ENCODE peak calls at places on chromosomes 13 and 19, in four cellular contexts. One of them, this sample, is unnamed.

GRCh38 chr13:28402057-28402381 is 92.9 kb downstream of the FLT1 start:
- DNase-seq in KG1: no peak
- DNase-seq in stimulated activated CD4-positive, alpha-beta T cell treated with anti-CD3 and anti-CD28 coated beads, TNF-alpha, amount 100 ng/mL, for 48 hours: no peak
- DNase-seq in GM23338: no peak
- DNase-seq in this sample: no peak

GRCh38 chr13:113879506-113880360 is 15.9 kb upstream of the GAS6 start:
- DNase-seq in GM23338: no peak
- DNase-seq in KG1: no peak
- DNase-seq in stimulated activated CD4-positive, alpha-beta T cell treated with anti-CD3 and anti-CD28 coated beads, TNF-alpha, amount 100 ng/mL, for 48 hours: no peak
- DNase-seq in this sample: no peak

GRCh38 chr19:6002591-6002990 is 24.7 kb upstream of the RANBP3 start:
- DNase-seq in KG1: no peak
- DNase-seq in GM23338: no peak
- DNase-seq in stimulated activated CD4-positive, alpha-beta T cell treated with anti-CD3 and anti-CD28 coated beads, TNF-alpha, amount 100 ng/mL, for 48 hours: no peak
- DNase-seq in this sample: no peak

GRCh38 chr13:32838985-32839384 is 177.2 kb upstream of the KL start:
- DNase-seq in GM23338: no peak
- DNase-seq in KG1: no peak
- DNase-seq in stimulated activated CD4-positive, alpha-beta T cell treated with anti-CD3 and anti-CD28 coated beads, TNF-alpha, amount 100 ng/mL, for 48 hours: no peak
- DNase-seq in this sample: no peak

GRCh38 chr13:110392510-110393233 is 85.6 kb downstream of the COL4A2 start:
- DNase-seq in stimulated activated CD4-positive, alpha-beta T cell treated with anti-CD3 and anti-CD28 coated beads, TNF-alpha, amount 100 ng/mL, for 48 hours: no peak
- DNase-seq in KG1: no peak
- DNase-seq in GM23338: no peak
- DNase-seq in this sample: no peak

GRCh38 chr19:16293133-16294085 is 31.2 kb upstream of the KLF2 start:
- DNase-seq in stimulated activated CD4-positive, alpha-beta T cell treated with anti-CD3 and anti-CD28 coated beads, TNF-alpha, amount 100 ng/mL, for 48 hours: no peak
- DNase-seq in GM23338: no peak
- DNase-seq in KG1: no peak
- DNase-seq in this sample: no peak

GRCh38 chr13:29507356-29507755 is 88.1 kb downstream of the SLC7A1 start:
- DNase-seq in KG1: no peak
- DNase-seq in GM23338: no peak
- DNase-seq in stimulated activated CD4-positive, alpha-beta T cell treated with anti-CD3 and anti-CD28 coated beads, TNF-alpha, amount 100 ng/mL, for 48 hours: no peak
- DNase-seq in this sample: no peak

GRCh38 chr13:48319458-48320395 is 16.2 kb downstream of the RB1 start:
- DNase-seq in KG1: no peak
- DNase-seq in stimulated activated CD4-positive, alpha-beta T cell treated with anti-CD3 and anti-CD28 coated beads, TNF-alpha, amount 100 ng/mL, for 48 hours: no peak
- DNase-seq in GM23338: no peak
- DNase-seq in this sample: no peak

GRCh38 chr13:72170571-72170970 is 303.6 kb upstream of the DACH1 start:
- DNase-seq in GM23338: no peak
- DNase-seq in stimulated activated CD4-positive, alpha-beta T cell treated with anti-CD3 and anti-CD28 coated beads, TNF-alpha, amount 100 ng/mL, for 48 hours: no peak
- DNase-seq in KG1: no peak
- DNase-seq in this sample: no peak

GRCh38 chr13:81224502-81224833 is 883.5 kb upstream of the SPRY2 start:
- DNase-seq in stimulated activated CD4-positive, alpha-beta T cell treated with anti-CD3 and anti-CD28 coated beads, TNF-alpha, amount 100 ng/mL, for 48 hours: no peak
- DNase-seq in GM23338: no peak
- DNase-seq in KG1: no peak
- DNase-seq in this sample: no peak

GRCh38 chr19:15015946-15016542 is 33.2 kb upstream of the CASP14 start:
- DNase-seq in KG1: no peak
- DNase-seq in stimulated activated CD4-positive, alpha-beta T cell treated with anti-CD3 and anti-CD28 coated beads, TNF-alpha, amount 100 ng/mL, for 48 hours: no peak
- DNase-seq in GM23338: peak
- DNase-seq in this sample: no peak

GRCh38 chr19:43639507-43640423 is at the start of gene CADM4:
- DNase-seq in KG1: no peak
- DNase-seq in GM23338: peak
- DNase-seq in stimulated activated CD4-positive, alpha-beta T cell treated with anti-CD3 and anti-CD28 coated beads, TNF-alpha, amount 100 ng/mL, for 48 hours: no peak
- DNase-seq in this sample: peak

GRCh38 chr13:41637578-41637977 is 180.2 kb downstream of the RGCC start:
- DNase-seq in KG1: no peak
- DNase-seq in stimulated activated CD4-positive, alpha-beta T cell treated with anti-CD3 and anti-CD28 coated beads, TNF-alpha, amount 100 ng/mL, for 48 hours: no peak
- DNase-seq in GM23338: no peak
- DNase-seq in this sample: no peak

GRCh38 chr13:110517505-110518149 is 43.9 kb downstream of the RAB20 start:
- DNase-seq in GM23338: no peak
- DNase-seq in KG1: no peak
- DNase-seq in stimulated activated CD4-positive, alpha-beta T cell treated with anti-CD3 and anti-CD28 coated beads, TNF-alpha, amount 100 ng/mL, for 48 hours: no peak
- DNase-seq in this sample: no peak

GRCh38 chr13:64041296-64041695 is 2625.6 kb upstream of the PCDH20 start:
- DNase-seq in KG1: no peak
- DNase-seq in stimulated activated CD4-positive, alpha-beta T cell treated with anti-CD3 and anti-CD28 coated beads, TNF-alpha, amount 100 ng/mL, for 48 hours: no peak
- DNase-seq in GM23338: no peak
- DNase-seq in this sample: no peak

GRCh38 chr19:371501-372160 is 27.0 kb upstream of the MIER2 start:
- DNase-seq in KG1: no peak
- DNase-seq in GM23338: no peak
- DNase-seq in stimulated activated CD4-positive, alpha-beta T cell treated with anti-CD3 and anti-CD28 coated beads, TNF-alpha, amount 100 ng/mL, for 48 hours: no peak
- DNase-seq in this sample: no peak

GRCh38 chr13:100363351-100363750 is 225.2 kb downstream of the GGACT start:
- DNase-seq in stimulated activated CD4-positive, alpha-beta T cell treated with anti-CD3 and anti-CD28 coated beads, TNF-alpha, amount 100 ng/mL, for 48 hours: no peak
- DNase-seq in KG1: no peak
- DNase-seq in GM23338: no peak
- DNase-seq in this sample: no peak

GRCh38 chr13:32781906-32782305 is 195.7 kb downstream of the PDS5B start:
- DNase-seq in KG1: no peak
- DNase-seq in stimulated activated CD4-positive, alpha-beta T cell treated with anti-CD3 and anti-CD28 coated beads, TNF-alpha, amount 100 ng/mL, for 48 hours: no peak
- DNase-seq in GM23338: no peak
- DNase-seq in this sample: no peak

GRCh38 chr19:38485541-38486285 is 52.2 kb downstream of the RYR1 start:
- DNase-seq in GM23338: no peak
- DNase-seq in KG1: no peak
- DNase-seq in stimulated activated CD4-positive, alpha-beta T cell treated with anti-CD3 and anti-CD28 coated beads, TNF-alpha, amount 100 ng/mL, for 48 hours: no peak
- DNase-seq in this sample: no peak

GRCh38 chr13:54198911-54199310 is 1170.3 kb downstream of the OLFM4 start:
- DNase-seq in GM23338: no peak
- DNase-seq in KG1: no peak
- DNase-seq in stimulated activated CD4-positive, alpha-beta T cell treated with anti-CD3 and anti-CD28 coated beads, TNF-alpha, amount 100 ng/mL, for 48 hours: no peak
- DNase-seq in this sample: no peak

GRCh38 chr19:10085641-10086031 is 481 bp upstream of the SHFL start:
- DNase-seq in KG1: no peak
- DNase-seq in stimulated activated CD4-positive, alpha-beta T cell treated with anti-CD3 and anti-CD28 coated beads, TNF-alpha, amount 100 ng/mL, for 48 hours: no peak
- DNase-seq in GM23338: peak
- DNase-seq in this sample: no peak

GRCh38 chr13:54184576-54184975 is 1156.0 kb downstream of the OLFM4 start:
- DNase-seq in stimulated activated CD4-positive, alpha-beta T cell treated with anti-CD3 and anti-CD28 coated beads, TNF-alpha, amount 100 ng/mL, for 48 hours: no peak
- DNase-seq in GM23338: no peak
- DNase-seq in KG1: no peak
- DNase-seq in this sample: no peak

GRCh38 chr19:17266589-17266974 is 661 bp upstream of the BABAM1 start:
- DNase-seq in stimulated activated CD4-positive, alpha-beta T cell treated with anti-CD3 and anti-CD28 coated beads, TNF-alpha, amount 100 ng/mL, for 48 hours: no peak
- DNase-seq in KG1: no peak
- DNase-seq in GM23338: peak
- DNase-seq in this sample: no peak

GRCh38 chr13:38394777-38395504 is 45.3 kb downstream of the UFM1 start:
- DNase-seq in stimulated activated CD4-positive, alpha-beta T cell treated with anti-CD3 and anti-CD28 coated beads, TNF-alpha, amount 100 ng/mL, for 48 hours: no peak
- DNase-seq in GM23338: no peak
- DNase-seq in KG1: no peak
- DNase-seq in this sample: no peak

GRCh38 chr13:48994731-48995130 is 19.0 kb downstream of the FNDC3A start:
- DNase-seq in KG1: no peak
- DNase-seq in GM23338: no peak
- DNase-seq in stimulated activated CD4-positive, alpha-beta T cell treated with anti-CD3 and anti-CD28 coated beads, TNF-alpha, amount 100 ng/mL, for 48 hours: no peak
- DNase-seq in this sample: no peak

GRCh38 chr19:51121257-51121656 is 3.4 kb upstream of the SIGLEC9 start:
- DNase-seq in stimulated activated CD4-positive, alpha-beta T cell treated with anti-CD3 and anti-CD28 coated beads, TNF-alpha, amount 100 ng/mL, for 48 hours: no peak
- DNase-seq in GM23338: no peak
- DNase-seq in KG1: no peak
- DNase-seq in this sample: no peak

GRCh38 chr19:43524922-43525835 is 1.8 kb downstream of the ETHE1 start:
- DNase-seq in KG1: peak
- DNase-seq in GM23338: peak
- DNase-seq in stimulated activated CD4-positive, alpha-beta T cell treated with anti-CD3 and anti-CD28 coated beads, TNF-alpha, amount 100 ng/mL, for 48 hours: no peak
- DNase-seq in this sample: no peak

GRCh38 chr13:54379461-54379860 is 1350.8 kb downstream of the OLFM4 start:
- DNase-seq in GM23338: no peak
- DNase-seq in KG1: no peak
- DNase-seq in stimulated activated CD4-positive, alpha-beta T cell treated with anti-CD3 and anti-CD28 coated beads, TNF-alpha, amount 100 ng/mL, for 48 hours: no peak
- DNase-seq in this sample: no peak

GRCh38 chr13:36275190-36276002 is 22.2 kb downstream of the CCDC169 start:
- DNase-seq in GM23338: peak
- DNase-seq in KG1: no peak
- DNase-seq in stimulated activated CD4-positive, alpha-beta T cell treated with anti-CD3 and anti-CD28 coated beads, TNF-alpha, amount 100 ng/mL, for 48 hours: no peak
- DNase-seq in this sample: no peak

GRCh38 chr13:33659894-33660293 is 158.1 kb upstream of the RFC3 start:
- DNase-seq in GM23338: no peak
- DNase-seq in stimulated activated CD4-positive, alpha-beta T cell treated with anti-CD3 and anti-CD28 coated beads, TNF-alpha, amount 100 ng/mL, for 48 hours: no peak
- DNase-seq in KG1: no peak
- DNase-seq in this sample: no peak

GRCh38 chr19:3721900-3722442 is 13.8 kb downstream of the TJP3 start:
- DNase-seq in KG1: no peak
- DNase-seq in GM23338: no peak
- DNase-seq in stimulated activated CD4-positive, alpha-beta T cell treated with anti-CD3 and anti-CD28 coated beads, TNF-alpha, amount 100 ng/mL, for 48 hours: no peak
- DNase-seq in this sample: no peak

GRCh38 chr19:17424743-17425365 is 5.0 kb downstream of the MVB12A start:
- DNase-seq in GM23338: peak
- DNase-seq in KG1: no peak
- DNase-seq in stimulated activated CD4-positive, alpha-beta T cell treated with anti-CD3 and anti-CD28 coated beads, TNF-alpha, amount 100 ng/mL, for 48 hours: no peak
- DNase-seq in this sample: no peak

GRCh38 chr13:84096221-84096620 is 213.9 kb upstream of the SLITRK1 start:
- DNase-seq in KG1: no peak
- DNase-seq in stimulated activated CD4-positive, alpha-beta T cell treated with anti-CD3 and anti-CD28 coated beads, TNF-alpha, amount 100 ng/mL, for 48 hours: no peak
- DNase-seq in GM23338: no peak
- DNase-seq in this sample: no peak

GRCh38 chr19:647566-648284 is 8.0 kb downstream of the FGF22 start:
- DNase-seq in KG1: no peak
- DNase-seq in GM23338: no peak
- DNase-seq in stimulated activated CD4-positive, alpha-beta T cell treated with anti-CD3 and anti-CD28 coated beads, TNF-alpha, amount 100 ng/mL, for 48 hours: no peak
- DNase-seq in this sample: no peak

GRCh38 chr19:2853015-2853606 is 11.8 kb downstream of the ZNF555 start:
- DNase-seq in GM23338: no peak
- DNase-seq in KG1: no peak
- DNase-seq in stimulated activated CD4-positive, alpha-beta T cell treated with anti-CD3 and anti-CD28 coated beads, TNF-alpha, amount 100 ng/mL, for 48 hours: no peak
- DNase-seq in this sample: no peak

GRCh38 chr13:97030705-97031452 is 36.6 kb upstream of the OXGR1 start:
- DNase-seq in stimulated activated CD4-positive, alpha-beta T cell treated with anti-CD3 and anti-CD28 coated beads, TNF-alpha, amount 100 ng/mL, for 48 hours: no peak
- DNase-seq in GM23338: peak
- DNase-seq in KG1: no peak
- DNase-seq in this sample: no peak

GRCh38 chr13:28000567-28000966 is 12.1 kb upstream of the URAD start:
- DNase-seq in GM23338: peak
- DNase-seq in stimulated activated CD4-positive, alpha-beta T cell treated with anti-CD3 and anti-CD28 coated beads, TNF-alpha, amount 100 ng/mL, for 48 hours: no peak
- DNase-seq in KG1: no peak
- DNase-seq in this sample: no peak

GRCh38 chr13:94433055-94433947 is 46.2 kb downstream of the DCT start:
- DNase-seq in GM23338: peak
- DNase-seq in stimulated activated CD4-positive, alpha-beta T cell treated with anti-CD3 and anti-CD28 coated beads, TNF-alpha, amount 100 ng/mL, for 48 hours: peak
- DNase-seq in KG1: no peak
- DNase-seq in this sample: no peak